ENCODE peak calls at places on chromosome 16, in ten cellular contexts. F is fibroblast of lung, E is bronchial epithelial cell, V is GM23338, Y is B cell, M is mesothelial cell of epicardium, K is ascending aorta, X is HCT116, W is thyroid gland, O is progenitor cell of endocrine pancreas. Z is an unnamed sample.

GRCh38 chr16:81658373-81658772 is 120.7 kb upstream of the PLCG2 start:
- DNase-seq in K (no peak), E (no peak), O (no peak), W (no peak), Y (no peak), F (no peak), M (no peak), V (no peak), X (no peak), Z (no peak)

GRCh38 chr16:74603848-74604247 is 3.1 kb downstream of the GLG1 start:
- DNase-seq in V (no peak), X (no peak), Y (no peak), W (no peak), K (no peak), E (peak; percentile 52), O (no peak), F (peak; percentile 40), M (no peak), Z (no peak)

GRCh38 chr16:68399456-68399855 is 48.9 kb downstream of the SMPD3 start:
- DNase-seq in V (no peak), K (no peak), M (no peak), X (no peak), W (no peak), F (no peak), E (no peak), Y (no peak), O (no peak), Z (no peak)

GRCh38 chr16:86062271-86062965 is 163.5 kb downstream of the IRF8 start:
- DNase-seq in V (no peak), O (no peak), W (no peak), Y (no peak), M (no peak), E (no peak), F (no peak), K (no peak), X (no peak), Z (no peak)

GRCh38 chr16:64362193-64362592 is 759.7 kb downstream of the CDH11 start:
- DNase-seq in W (no peak), X (no peak), F (peak; percentile 59), K (no peak), M (no peak), Y (no peak), E (peak; percentile 64), V (no peak), O (no peak), Z (no peak)

GRCh38 chr16:87661561-87661960 is 59.3 kb downstream of the JPH3 start:
- DNase-seq in O (peak; percentile 71), X (no peak), K (no peak), F (peak; percentile 29), M (peak; percentile 56), Y (peak; percentile 35), E (peak; percentile 15), V (peak; percentile 85), W (peak; percentile 32), Z (peak; percentile 89)

GRCh38 chr16:60478810-60479209 is 1557.4 kb downstream of the CDH8 start:
- DNase-seq in X (no peak), M (no peak), K (no peak), V (no peak), W (no peak), Y (no peak), O (no peak), F (no peak), E (no peak), Z (no peak)

GRCh38 chr16:58025351-58026138 is at the start of gene MMP15:
- DNase-seq in X (peak; percentile 94), O (peak; percentile 94), K (peak; percentile 78), W (peak; percentile 97), F (peak; percentile 69), V (peak; percentile 99), M (peak; percentile 60), E (peak; percentile 51), Y (peak; percentile 65), Z (peak; percentile 78)

GRCh38 chr16:88888057-88888777 is 21.8 kb upstream of the PABPN1L start:
- DNase-seq in K (no peak), M (no peak), O (no peak), E (no peak), F (no peak), X (no peak), W (no peak), V (no peak), Y (no peak), Z (no peak)

GRCh38 chr16:50303041-50303604 is 36.8 kb downstream of the ADCY7 start:
- DNase-seq in Y (no peak), X (no peak), F (peak; percentile 84), M (no peak), E (no peak), K (peak; percentile 60), W (no peak), V (no peak), O (no peak), Z (no peak)

GRCh38 chr16:48276102-48276501 is 28.8 kb upstream of the ABCC11 start:
- DNase-seq in X (no peak), F (peak; percentile 76), Y (no peak), E (no peak), K (no peak), W (peak; percentile 62), M (no peak), O (no peak), V (no peak), Z (no peak)

DNA sequence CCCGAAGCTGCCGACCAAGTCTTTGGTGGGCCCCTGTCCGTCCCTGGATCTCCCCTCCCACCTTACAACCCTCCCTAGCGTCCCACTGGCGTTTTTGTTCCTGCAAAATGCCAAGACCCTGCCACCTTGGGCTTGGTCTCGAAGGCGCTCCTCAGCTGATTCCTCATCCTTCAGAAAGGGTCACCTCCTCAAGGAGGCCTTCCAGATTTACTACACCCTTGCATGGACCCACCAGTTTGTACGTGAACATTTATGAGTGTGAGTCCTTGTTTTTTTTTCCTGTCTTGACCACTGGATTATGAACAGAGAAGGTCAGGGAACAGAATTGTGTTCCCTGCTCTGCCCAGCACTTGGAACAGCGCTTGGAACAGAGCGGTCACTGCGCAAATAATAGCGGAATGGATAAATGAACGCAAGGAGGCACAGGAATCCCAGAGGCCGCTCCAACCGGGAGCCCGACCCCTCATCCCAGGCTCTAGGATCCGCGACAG is 895 bp upstream of the GFER start:
- DNase-seq in O (no peak), E (no peak), Y (no peak), V (no peak), M (no peak), K (no peak), X (no peak), F (no peak), W (no peak), Z (no peak)
- TF ChIP-seq CTCF in O (no peak), E (peak; percentile 19), Y (no peak), V (no peak), M (no peak), K (no peak), X (no peak), F (peak; percentile 32), W (no peak), Z (no peak)

DNA sequence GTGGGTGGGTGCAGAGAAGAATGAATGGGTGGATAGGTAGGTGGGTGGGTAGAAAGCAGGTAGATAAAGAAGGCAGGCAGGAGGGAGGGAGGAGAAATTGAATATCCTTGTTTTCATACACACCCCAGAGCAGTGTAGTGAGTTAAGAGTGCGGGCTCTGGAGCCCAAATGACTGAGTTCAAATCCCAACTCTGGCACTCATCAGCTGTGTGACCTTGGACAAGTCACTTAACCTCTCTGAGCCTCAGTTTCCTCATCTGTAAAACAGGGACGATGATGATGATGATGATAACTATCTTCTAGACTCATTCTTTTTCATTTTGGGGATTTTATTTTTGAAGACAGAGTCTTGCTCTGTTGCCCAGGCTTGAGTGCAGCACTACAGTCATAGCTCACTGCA is 2.0 kb upstream of the IL21R start:
- DNase-seq in O (no peak), F (no peak), M (no peak), E (no peak), W (no peak), V (no peak), X (no peak), Y (no peak), K (no peak), Z (no peak)
- TF ChIP-seq CTCF in O (no peak), F (no peak), M (no peak), E (no peak), W (no peak), V (no peak), X (no peak), Y (no peak), K (no peak), Z (no peak)

GRCh38 chr16:76162046-76162445 is 115.2 kb upstream of the CNTNAP4 start:
- DNase-seq in Y (no peak), F (no peak), O (no peak), E (no peak), X (no peak), W (no peak), K (no peak), M (no peak), V (no peak), Z (no peak)

DNA sequence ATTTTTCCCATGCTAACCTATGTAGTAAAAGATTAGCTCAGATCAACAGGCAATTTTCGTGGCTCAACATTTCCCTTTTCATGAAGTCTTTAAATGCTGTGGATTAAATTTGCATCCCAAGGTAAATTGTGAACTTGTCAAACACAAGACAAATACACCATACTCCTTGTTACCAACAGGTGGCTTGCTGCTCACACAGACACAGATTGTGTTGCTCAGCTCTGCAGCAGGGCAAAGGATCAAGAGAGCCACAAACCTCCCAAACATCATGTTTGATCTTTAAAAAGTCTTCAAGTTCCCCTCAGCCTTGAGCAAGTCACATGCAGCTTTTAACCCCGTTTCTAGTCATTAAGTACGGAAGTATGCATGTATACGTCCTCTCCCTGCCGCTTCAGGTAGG is 119.6 kb upstream of the CNTNAP4 start:
- DNase-seq in O (no peak), W (no peak), M (no peak), V (peak; percentile 21), K (no peak), E (no peak), Y (no peak), F (no peak), X (no peak), Z (no peak)
- TF ChIP-seq CTCF in O (peak; percentile 24), W (no peak), M (no peak), V (peak; percentile 25), K (no peak), E (no peak), Y (no peak), F (no peak), X (no peak), Z (no peak)

GRCh38 chr16:6837722-6838121 is 494.9 kb upstream of the RBFOX1 start:
- DNase-seq in Y (no peak), K (no peak), X (no peak), F (no peak), O (no peak), W (no peak), M (no peak), V (no peak), E (no peak), Z (no peak)

GRCh38 chr16:6846452-6846851 is 486.2 kb upstream of the RBFOX1 start:
- DNase-seq in V (no peak), E (no peak), F (no peak), Y (no peak), X (no peak), K (no peak), M (no peak), W (no peak), O (no peak), Z (no peak)

GRCh38 chr16:6835941-6836340 is 496.7 kb upstream of the RBFOX1 start:
- DNase-seq in V (no peak), F (no peak), Y (no peak), M (no peak), X (no peak), E (no peak), O (no peak), K (no peak), W (no peak), Z (no peak)

GRCh38 chr16:6836771-6837170 is 495.9 kb upstream of the RBFOX1 start:
- DNase-seq in V (no peak), O (no peak), Y (no peak), E (no peak), K (no peak), F (no peak), W (no peak), M (no peak), X (no peak), Z (no peak)

GRCh38 chr16:6841392-6841791 is 491.3 kb upstream of the RBFOX1 start:
- DNase-seq in M (no peak), V (no peak), K (no peak), X (no peak), Y (no peak), O (no peak), F (no peak), E (no peak), W (no peak), Z (no peak)
- TF ChIP-seq CTCF in M (no peak), V (no peak), K (no peak), X (no peak), Y (no peak), O (no peak), F (no peak), E (no peak), W (no peak), Z (no peak)

Z was measured in nephron progenitor cell.